ENCODE peak calls at places on chromosomes 3 and 15, in four cellular contexts. One of them, this sample, is unnamed.

GRCh38 chr3:49133226-49133951 is 539 bp upstream of the LAMB2 start:
- DNase-seq in DMS79: peak
- DNase-seq in MCF 10A: peak
- DNase-seq in heart right ventricle: peak
- DNase-seq in this sample: peak

GRCh38 chr3:196524527-196524926 is 9.4 kb upstream of the SMCO1 start:
- DNase-seq in heart right ventricle: no peak
- DNase-seq in DMS79: no peak
- DNase-seq in MCF 10A: peak
- DNase-seq in this sample: peak

GRCh38 chr3:109921509-109921908 is 584.2 kb upstream of the DPPA4 start:
- DNase-seq in MCF 10A: no peak
- DNase-seq in DMS79: no peak
- DNase-seq in heart right ventricle: no peak
- DNase-seq in this sample: no peak

GRCh38 chr3:151183253-151183652 is 19.8 kb downstream of the GPR171 start:
- DNase-seq in MCF 10A: no peak
- DNase-seq in DMS79: no peak
- DNase-seq in heart right ventricle: no peak
- DNase-seq in this sample: no peak

GRCh38 chr3:50336452-50337174 is 4.0 kb downstream of the RASSF1 start:
- DNase-seq in heart right ventricle: no peak
- DNase-seq in DMS79: no peak
- DNase-seq in MCF 10A: no peak
- DNase-seq in this sample: peak

GRCh38 chr3:7095116-7095515 is 234.2 kb downstream of the GRM7 start:
- DNase-seq in MCF 10A: no peak
- DNase-seq in DMS79: no peak
- DNase-seq in heart right ventricle: no peak
- DNase-seq in this sample: no peak

GRCh38 chr3:10459954-10460754 is 45.2 kb downstream of the ATP2B2 start:
- DNase-seq in DMS79: no peak
- DNase-seq in heart right ventricle: peak
- DNase-seq in MCF 10A: peak
- DNase-seq in this sample: peak

GRCh38 chr15:67161881-67162280 is 92.6 kb downstream of the AAGAB start:
- DNase-seq in heart right ventricle: no peak
- DNase-seq in DMS79: no peak
- DNase-seq in MCF 10A: no peak
- DNase-seq in this sample: no peak

GRCh38 chr3:141383555-141384129 is 15.3 kb downstream of the ZBTB38 start:
- DNase-seq in DMS79: no peak
- DNase-seq in MCF 10A: no peak
- DNase-seq in heart right ventricle: no peak
- DNase-seq in this sample: no peak

GRCh38 chr3:10816019-10816862 is at the start of gene SLC6A11:
- DNase-seq in MCF 10A: no peak
- DNase-seq in DMS79: no peak
- DNase-seq in heart right ventricle: no peak
- DNase-seq in this sample: no peak

GRCh38 chr3:185393055-185393454 is 30.1 kb downstream of the MAP3K13 start:
- DNase-seq in MCF 10A: no peak
- DNase-seq in DMS79: no peak
- DNase-seq in heart right ventricle: no peak
- DNase-seq in this sample: no peak

GRCh38 chr3:148150141-148150540 is 547.6 kb upstream of the AGTR1 start:
- DNase-seq in DMS79: no peak
- DNase-seq in MCF 10A: no peak
- DNase-seq in heart right ventricle: no peak
- DNase-seq in this sample: no peak

GRCh38 chr3:43919067-43919466 is 228.3 kb downstream of the ABHD5 start:
- DNase-seq in DMS79: no peak
- DNase-seq in MCF 10A: peak
- DNase-seq in heart right ventricle: no peak
- DNase-seq in this sample: peak

This sample was measured in RPMI7951.